ENCODE peak calls at places on chromosomes 3 and 15, in five cellular contexts. J is T-helper 9 cell, A is HFFc6, Q is left ventricle myocardium inferior, Y is GM04504. P is an unnamed sample.

GRCh38 chr15:82699726-82700125 is 9.9 kb downstream of the AP3B2 start:
- DNase-seq in J (no peak), A (no peak), Q (no peak), Y (no peak), P (no peak)

GRCh38 chr15:26983822-26984221 is 12.8 kb downstream of the GABRG3 start:
- DNase-seq in J (no peak), A (no peak), Q (no peak), Y (no peak), P (no peak)

GRCh38 chr3:29091599-29092189 is 189.2 kb upstream of the RBMS3 start:
- DNase-seq in J (no peak), A (no peak), Q (no peak), Y (no peak), P (no peak)

GRCh38 chr15:64096486-64097431 is 977 bp downstream of the SNX1 start:
- DNase-seq in J (no peak), A (peak), Q (no peak), Y (no peak), P (no peak)

GRCh38 chr15:70923311-70924080 is 30.9 kb downstream of the LRRC49 start:
- DNase-seq in J (no peak), A (no peak), Q (no peak), Y (no peak), P (no peak)

GRCh38 chr3:161489390-161489789 is 7.2 kb upstream of the OTOL1 start:
- DNase-seq in J (no peak), A (no peak), Q (no peak), Y (no peak), P (no peak)

GRCh38 chr3:49718419-49719213 is 868 bp downstream of the AMIGO3 start:
- DNase-seq in J (no peak), A (no peak), Q (no peak), Y (no peak), P (peak)

GRCh38 chr15:91508633-91509032 is 344.9 kb upstream of the SLCO3A1 start:
- DNase-seq in J (no peak), A (peak), Q (no peak), Y (no peak), P (no peak)

GRCh38 chr3:41327718-41328117 is 128.4 kb downstream of the CTNNB1 start:
- DNase-seq in J (no peak), A (no peak), Q (no peak), Y (no peak), P (no peak)

GRCh38 chr3:149343951-149344350 is 10.5 kb upstream of the TM4SF18 start:
- DNase-seq in J (no peak), A (no peak), Q (no peak), Y (no peak), P (no peak)

GRCh38 chr15:56356616-56357015 is 8.6 kb upstream of the TEX9 start:
- DNase-seq in J (no peak), A (peak), Q (no peak), Y (peak), P (no peak)

GRCh38 chr3:72597043-72597442 is 251.2 kb downstream of the SHQ1 start:
- DNase-seq in J (no peak), A (no peak), Q (no peak), Y (no peak), P (no peak)

GRCh38 chr3:112425382-112425781 is 73.9 kb downstream of the BTLA start:
- DNase-seq in J (no peak), A (no peak), Q (no peak), Y (no peak), P (no peak)

GRCh38 chr3:11455977-11456376 is 183.8 kb downstream of the ATG7 start:
- DNase-seq in J (no peak), A (peak), Q (no peak), Y (no peak), P (no peak)

GRCh38 chr3:139482206-139482605 is 5.9 kb upstream of the RBP2 start:
- DNase-seq in J (no peak), A (no peak), Q (no peak), Y (no peak), P (no peak)

GRCh38 chr3:73046195-73046594 is 15.3 kb upstream of the EBLN2 start:
- DNase-seq in J (no peak), A (no peak), Q (no peak), Y (no peak), P (no peak)